ENCODE peak calls at places on chromosomes 16 and 17, in ten cellular contexts. O is GM04503; W is heart left ventricle; U is activated naive CD8-positive, alpha-beta T cell treated with anti-CD3 and anti-CD28 coated beads, Interleukin-2, amount 50 U/mL, for 16 hours; H is RPMI8226; N is stimulated activated CD4-positive, alpha-beta T cell treated with anti-CD3 and anti-CD28 coated beads, Interleukin-2, amount 100 ng/mL, for 48 hours; S is fibroblast of the conjunctiva; J is activated T-helper 1 cell treated with anti-CD3 and anti-CD28 coated beads, Interleukin-12 subunit alpha, Interleukin-12 subunit beta, Interleukin-2, Interleukin-4 antibody, amounts not matched to agents 30 ng/mL and 10 ng/mL and 1 ng/mL, durations not matched to agents 14 hours and 24 hours and 36 hours; Q is CD8-positive, alpha-beta memory T cell; Y is mesothelial cell of epicardium. L is an unnamed sample.

GRCh38 chr17:43671075-43671692 is 9.5 kb upstream of the MEOX1 start:
- DNase-seq in O (no peak), W (peak), U (no peak), H (peak), N (no peak), S (no peak), J (no peak), Q (no peak), Y (no peak), L (no peak)

GRCh38 chr16:88725609-88726407 is 19.5 kb downstream of the CTU2 start:
- DNase-seq in O (no peak), W (no peak), U (no peak), H (no peak), N (no peak), S (no peak), J (no peak), Q (no peak), Y (no peak), L (no peak)

GRCh38 chr17:28599311-28600184 is 723 bp upstream of the SPAG5 start:
- DNase-seq in O (peak), W (peak), U (peak), H (peak), N (peak), S (peak), J (peak), Q (peak), Y (no peak), L (peak)

GRCh38 chr17:32494621-32495346 is 8.0 kb downstream of the CDK5R1 start:
- DNase-seq in O (no peak), W (no peak), U (no peak), H (no peak), N (no peak), S (no peak), J (no peak), Q (no peak), Y (no peak), L (no peak)

GRCh38 chr16:66926171-66926570 is 836 bp upstream of the RRAD start:
- DNase-seq in O (no peak), W (peak), U (no peak), H (no peak), N (no peak), S (no peak), J (no peak), Q (no peak), Y (no peak), L (no peak)

GRCh38 chr16:65122724-65122973 is 786 bp upstream of the CDH11 start:
- DNase-seq in O (no peak), W (no peak), U (no peak), H (no peak), N (no peak), S (no peak), J (no peak), Q (no peak), Y (no peak), L (no peak)

GRCh38 chr16:56321159-56321558 is 104.2 kb downstream of the AMFR start:
- DNase-seq in O (no peak), W (no peak), U (no peak), H (no peak), N (no peak), S (no peak), J (no peak), Q (no peak), Y (no peak), L (no peak)

GRCh38 chr16:3183445-3184139 is 4.4 kb upstream of the OR1F1 start:
- DNase-seq in O (no peak), W (no peak), U (no peak), H (no peak), N (no peak), S (no peak), J (no peak), Q (no peak), Y (no peak), L (no peak)

GRCh38 chr17:37708616-37709212 is 36.1 kb downstream of the HNF1B start:
- DNase-seq in O (no peak), W (no peak), U (no peak), H (no peak), N (no peak), S (no peak), J (no peak), Q (no peak), Y (no peak), L (no peak)

GRCh38 chr16:57045694-57046381 is 46.5 kb upstream of the CPNE2 start:
- DNase-seq in O (no peak), W (peak), U (no peak), H (peak), N (no peak), S (peak), J (no peak), Q (no peak), Y (no peak), L (peak)

GRCh38 chr16:6891486-6891885 is 441.2 kb upstream of the RBFOX1 start:
- DNase-seq in O (no peak), W (no peak), U (no peak), H (no peak), N (no peak), S (no peak), J (no peak), Q (no peak), Y (no peak), L (no peak)

GRCh38 chr16:5024632-5025031 is 9.1 kb downstream of the NAGPA start:
- DNase-seq in O (no peak), W (no peak), U (no peak), H (peak), N (no peak), S (no peak), J (no peak), Q (no peak), Y (no peak), L (no peak)

GRCh38 chr17:3689262-3690093 is 6.5 kb downstream of the P2RX5 start:
- DNase-seq in O (no peak), W (no peak), U (no peak), H (no peak), N (no peak), S (no peak), J (no peak), Q (no peak), Y (no peak), L (no peak)

GRCh38 chr17:50148226-50149098 is 2.0 kb downstream of the PPP1R9B start:
- DNase-seq in O (no peak), W (peak), U (peak), H (peak), N (peak), S (no peak), J (peak), Q (peak), Y (no peak), L (peak)

GRCh38 chr17:66654341-66654740 is 180.6 kb upstream of the CACNG5 start:
- DNase-seq in O (peak), W (no peak), U (no peak), H (no peak), N (no peak), S (peak), J (no peak), Q (no peak), Y (no peak), L (no peak)

GRCh38 chr16:55530316-55530856 is 21.5 kb downstream of the LPCAT2 start:
- DNase-seq in O (no peak), W (no peak), U (no peak), H (no peak), N (no peak), S (no peak), J (no peak), Q (no peak), Y (no peak), L (no peak)

GRCh38 chr17:39903158-39903884 is 15.1 kb downstream of the GSDMB start:
- DNase-seq in O (no peak), W (no peak), U (no peak), H (no peak), N (no peak), S (no peak), J (peak), Q (no peak), Y (no peak), L (no peak)

GRCh38 chr17:36127199-36127881 is 23.7 kb downstream of the CCL4 start:
- DNase-seq in O (no peak), W (no peak), U (no peak), H (no peak), N (no peak), S (no peak), J (no peak), Q (no peak), Y (no peak), L (no peak)

GRCh38 chr16:17343729-17344128 is 127.0 kb downstream of the XYLT1 start:
- DNase-seq in O (no peak), W (no peak), U (no peak), H (peak), N (no peak), S (no peak), J (no peak), Q (no peak), Y (no peak), L (no peak)

GRCh38 chr16:86296263-86296662 is 214.1 kb upstream of the FOXF1 start:
- DNase-seq in O (no peak), W (no peak), U (no peak), H (no peak), N (no peak), S (no peak), J (no peak), Q (no peak), Y (no peak), L (no peak)

GRCh38 chr16:1812732-1813163 is 13.9 kb downstream of the HAGH start:
- DNase-seq in O (peak), W (no peak), U (no peak), H (peak), N (peak), S (peak), J (peak), Q (no peak), Y (no peak), L (peak)

GRCh38 chr17:38465420-38466345 is 37.4 kb downstream of the ARHGAP23 start:
- DNase-seq in O (no peak), W (peak), U (no peak), H (no peak), N (no peak), S (no peak), J (no peak), Q (no peak), Y (no peak), L (peak)

GRCh38 chr17:48307222-48307621 is 122.8 kb downstream of the SKAP1 start:
- DNase-seq in O (no peak), W (no peak), U (no peak), H (no peak), N (no peak), S (no peak), J (no peak), Q (no peak), Y (no peak), L (no peak)

GRCh38 chr16:8621221-8621571 is 302 bp upstream of the METTL22 start:
- DNase-seq in O (no peak), W (no peak), U (no peak), H (no peak), N (no peak), S (no peak), J (no peak), Q (no peak), Y (no peak), L (no peak)

GRCh38 chr16:29877266-29877961 is 14.4 kb upstream of the CDIPT start:
- DNase-seq in O (no peak), W (no peak), U (no peak), H (peak), N (peak), S (peak), J (peak), Q (peak), Y (no peak), L (peak)

GRCh38 chr17:2926019-2926650 is 129.9 kb downstream of the RAP1GAP2 start:
- DNase-seq in O (peak), W (no peak), U (no peak), H (no peak), N (no peak), S (peak), J (no peak), Q (no peak), Y (no peak), L (no peak)

GRCh38 chr16:74465281-74465680 is 44.0 kb upstream of the CLEC18B start:
- DNase-seq in O (no peak), W (no peak), U (no peak), H (no peak), N (no peak), S (no peak), J (no peak), Q (no peak), Y (no peak), L (no peak)

GRCh38 chr17:16936536-16937310 is 35.2 kb downstream of the TNFRSF13B start:
- DNase-seq in O (no peak), W (no peak), U (no peak), H (no peak), N (no peak), S (no peak), J (no peak), Q (no peak), Y (no peak), L (no peak)

GRCh38 chr17:50100921-50101345 is 5.8 kb downstream of the PDK2 start:
- DNase-seq in O (no peak), W (peak), U (no peak), H (no peak), N (no peak), S (no peak), J (no peak), Q (no peak), Y (no peak), L (peak)